ENCODE peak calls at places on chromosomes 16 and 17, in seven cellular contexts. B is GM13976, E is fibroblast of lung, P is cardiac fibroblast, J is H9, M is mesothelial cell of epicardium, G is natural killer cell. R is an unnamed sample.

GRCh38 chr17:2610640-2611175 is 17.3 kb downstream of the PAFAH1B1 start:
- DNase-seq in B (no peak), E (no peak), P (no peak), J (no peak), M (no peak), G (no peak), R (no peak)

GRCh38 chr16:80913397-80913796 is 93.3 kb downstream of the CMC2 start:
- DNase-seq in B (no peak), E (no peak), P (no peak), J (no peak), M (no peak), G (no peak), R (no peak)

GRCh38 chr17:43171761-43172487 is 910 bp downstream of the NBR1 start:
- DNase-seq in B (no peak), E (peak), P (peak), J (no peak), M (no peak), G (no peak), R (no peak)

GRCh38 chr17:18246880-18247612 is 11.5 kb downstream of the FLII start:
- DNase-seq in B (peak), E (peak), P (peak), J (peak), M (peak), G (no peak), R (no peak)

GRCh38 chr16:69917739-69918138 is 33.4 kb upstream of the CLEC18A start:
- DNase-seq in B (no peak), E (peak), P (peak), J (peak), M (no peak), G (no peak), R (peak)

GRCh38 chr16:17470871-17471744 is at the start of gene XYLT1:
- DNase-seq in B (peak), E (peak), P (peak), J (peak), M (peak), G (peak), R (peak)

GRCh38 chr17:66713533-66714042 is 121.3 kb upstream of the CACNG5 start:
- DNase-seq in B (peak), E (no peak), P (no peak), J (no peak), M (no peak), G (peak), R (no peak)

GRCh38 chr16:11066231-11066870 is 122.0 kb downstream of the CLEC16A start:
- DNase-seq in B (no peak), E (no peak), P (no peak), J (no peak), M (no peak), G (no peak), R (no peak)

GRCh38 chr16:11497329-11497805 is 89.4 kb downstream of the LITAF start:
- DNase-seq in B (no peak), E (peak), P (peak), J (peak), M (no peak), G (no peak), R (no peak)

GRCh38 chr16:53817812-53818211 is 113.9 kb downstream of the FTO start:
- DNase-seq in B (no peak), E (peak), P (peak), J (no peak), M (no peak), G (no peak), R (no peak)

GRCh38 chr17:251531-251930 is 70.1 kb upstream of the DOC2B start:
- DNase-seq in B (no peak), E (no peak), P (no peak), J (no peak), M (no peak), G (peak), R (no peak)

GRCh38 chr16:77450790-77451487 is 16.1 kb upstream of the ADAMTS18 start:
- DNase-seq in B (no peak), E (no peak), P (no peak), J (no peak), M (peak), G (no peak), R (no peak)

GRCh38 chr16:49854227-49855203 is 1.4 kb downstream of the ZNF423 start:
- DNase-seq in B (no peak), E (peak), P (peak), J (no peak), M (no peak), G (no peak), R (peak)

GRCh38 chr16:11152677-11153321 is 103.2 kb downstream of the SOCS1 start:
- DNase-seq in B (no peak), E (no peak), P (no peak), J (no peak), M (no peak), G (no peak), R (no peak)

GRCh38 chr16:29007865-29008593 is 23.2 kb downstream of the LAT start:
- DNase-seq in B (no peak), E (peak), P (peak), J (no peak), M (no peak), G (no peak), R (no peak)

GRCh38 chr17:1649844-1650409 is at the start of gene RILP:
- DNase-seq in B (peak), E (peak), P (peak), J (peak), M (no peak), G (no peak), R (no peak)

GRCh38 chr16:1647904-1648303 is 30.2 kb upstream of the JPT2 start:
- DNase-seq in B (no peak), E (no peak), P (no peak), J (no peak), M (no peak), G (no peak), R (no peak)

GRCh38 chr16:89863741-89864391 is 9.5 kb upstream of the TCF25 start:
- DNase-seq in B (peak), E (peak), P (peak), J (no peak), M (no peak), G (no peak), R (no peak)

GRCh38 chr17:81230043-81230820 is 7.5 kb upstream of the CEP131 start:
- DNase-seq in B (no peak), E (no peak), P (no peak), J (no peak), M (no peak), G (no peak), R (no peak)

GRCh38 chr16:30090607-30091332 is 954 bp downstream of the TBX6 start:
- DNase-seq in B (no peak), E (no peak), P (no peak), J (no peak), M (no peak), G (no peak), R (no peak)

GRCh38 chr16:3029499-3030127 is 5.8 kb downstream of the THOC6 start:
- DNase-seq in B (peak), E (peak), P (peak), J (peak), M (no peak), G (no peak), R (no peak)

GRCh38 chr17:73611630-73612029 is 32.6 kb downstream of the SDK2 start:
- DNase-seq in B (no peak), E (no peak), P (no peak), J (no peak), M (no peak), G (no peak), R (no peak)

GRCh38 chr17:37478187-37478586 is 11.5 kb upstream of the DUSP14 start:
- DNase-seq in B (no peak), E (no peak), P (peak), J (no peak), M (no peak), G (no peak), R (no peak)

GRCh38 chr16:57801098-57801855 is 1.0 kb downstream of the KIFC3 start:
- DNase-seq in B (no peak), E (peak), P (peak), J (no peak), M (no peak), G (no peak), R (no peak)

GRCh38 chr16:90019543-90020259 is 445 bp upstream of the DBNDD1 start:
- DNase-seq in B (peak), E (peak), P (peak), J (peak), M (peak), G (no peak), R (peak)

GRCh38 chr17:74369221-74369620 is 1.9 kb downstream of the GPR142 start:
- DNase-seq in B (peak), E (no peak), P (no peak), J (peak), M (no peak), G (no peak), R (no peak)

GRCh38 chr17:54745239-54745638 is 155.4 kb upstream of the TOM1L1 start:
- DNase-seq in B (no peak), E (no peak), P (no peak), J (no peak), M (no peak), G (no peak), R (no peak)

GRCh38 chr16:71216714-71217113 is 13.8 kb downstream of the HYDIN start:
- DNase-seq in B (no peak), E (no peak), P (no peak), J (peak), M (no peak), G (no peak), R (no peak)

GRCh38 chr16:71214771-71215381 is 15.6 kb downstream of the HYDIN start:
- DNase-seq in B (no peak), E (no peak), P (peak), J (no peak), M (no peak), G (no peak), R (no peak)
- TF ChIP-seq CTCF in B (no peak), E (no peak), P (no peak), J (peak), M (no peak), G (peak), R (no peak)

GRCh38 chr16:46900464-46901235 is 16.5 kb downstream of the GPT2 start:
- DNase-seq in B (no peak), E (no peak), P (no peak), J (no peak), M (no peak), G (no peak), R (no peak)
- TF ChIP-seq CTCF in B (no peak), E (no peak), P (no peak), J (no peak), M (no peak), G (no peak), R (no peak)

DNA sequence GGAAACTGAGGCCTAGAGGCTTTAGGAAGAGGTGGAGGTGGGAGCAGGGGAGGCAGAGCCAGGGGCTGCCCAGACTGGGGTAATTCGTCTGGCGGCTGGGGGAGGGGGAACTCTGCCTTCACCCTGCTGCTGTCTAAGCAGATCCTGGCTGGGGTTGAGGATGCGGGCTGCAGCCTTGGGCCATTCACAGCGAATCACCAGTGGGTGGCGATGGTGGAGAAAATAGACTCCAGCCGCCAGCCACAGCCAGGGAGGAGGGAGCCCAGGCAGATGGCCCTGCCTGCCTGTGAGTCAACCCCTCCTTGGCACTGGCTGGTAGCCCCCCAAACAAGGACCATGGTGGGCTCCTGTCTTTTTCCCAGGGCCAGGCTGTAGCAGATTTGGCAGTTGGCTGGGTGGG is 41.7 kb upstream of the CDH5 start:
- DNase-seq in B (no peak), E (peak), P (peak), J (peak), M (no peak), G (no peak), R (no peak)
- TF ChIP-seq CTCF in B (no peak), E (peak), P (no peak), J (peak), M (no peak), G (no peak), R (peak)

GRCh38 chr16:66605177-66605999 is 884 bp downstream of the CMTM3 start:
- DNase-seq in B (peak), E (peak), P (peak), J (peak), M (peak), G (peak), R (peak)
- TF ChIP-seq CTCF in B (no peak), E (no peak), P (no peak), J (no peak), M (no peak), G (no peak), R (no peak)

GRCh38 chr16:87016636-87017035 is 300.6 kb downstream of the C16orf95 start:
- DNase-seq in B (no peak), E (no peak), P (no peak), J (no peak), M (no peak), G (no peak), R (no peak)

GRCh38 chr16:87012954-87013938 is 303.9 kb downstream of the C16orf95 start:
- DNase-seq in B (no peak), E (no peak), P (no peak), J (no peak), M (no peak), G (no peak), R (no peak)

GRCh38 chr16:87014112-87014511 is 303.1 kb downstream of the C16orf95 start:
- DNase-seq in B (no peak), E (no peak), P (no peak), J (no peak), M (no peak), G (no peak), R (no peak)

GRCh38 chr16:87017388-87018012 is 299.7 kb downstream of the C16orf95 start:
- DNase-seq in B (no peak), E (peak), P (peak), J (peak), M (no peak), G (no peak), R (no peak)

DNA sequence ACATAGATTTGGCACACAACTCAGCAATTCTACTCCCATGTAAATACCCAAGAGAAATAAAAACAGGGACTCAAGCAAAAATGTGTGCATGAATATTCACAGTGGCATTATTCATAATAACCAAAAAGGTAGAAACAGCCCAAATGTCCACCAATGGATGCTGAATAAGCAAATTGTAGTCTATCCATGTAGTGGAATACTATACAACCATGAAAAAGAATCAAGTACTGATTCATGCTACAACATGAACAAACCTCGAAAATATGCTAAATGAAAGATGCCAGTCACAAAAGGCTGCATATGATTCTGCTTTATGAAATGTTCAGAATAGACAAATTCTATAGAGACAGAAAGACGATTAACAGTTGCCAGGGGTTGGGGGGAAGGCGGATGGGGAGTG is 301.1 kb downstream of the C16orf95 start:
- DNase-seq in B (no peak), E (no peak), P (no peak), J (no peak), M (no peak), G (no peak), R (no peak)
- TF ChIP-seq CTCF in B (no peak), E (no peak), P (no peak), J (no peak), M (no peak), G (no peak), R (no peak)

GRCh38 chr16:54974391-54974790 is 43.7 kb downstream of the IRX5 start:
- DNase-seq in B (no peak), E (no peak), P (no peak), J (no peak), M (no peak), G (no peak), R (no peak)

GRCh38 chr16:54968769-54969168 is 38.1 kb downstream of the IRX5 start:
- DNase-seq in B (no peak), E (no peak), P (no peak), J (no peak), M (no peak), G (no peak), R (no peak)

GRCh38 chr16:54964239-54964638 is 33.6 kb downstream of the IRX5 start:
- DNase-seq in B (no peak), E (no peak), P (no peak), J (no peak), M (no peak), G (no peak), R (no peak)

GRCh38 chr16:54965464-54965863 is 34.8 kb downstream of the IRX5 start:
- DNase-seq in B (no peak), E (no peak), P (no peak), J (no peak), M (no peak), G (no peak), R (no peak)

DNA sequence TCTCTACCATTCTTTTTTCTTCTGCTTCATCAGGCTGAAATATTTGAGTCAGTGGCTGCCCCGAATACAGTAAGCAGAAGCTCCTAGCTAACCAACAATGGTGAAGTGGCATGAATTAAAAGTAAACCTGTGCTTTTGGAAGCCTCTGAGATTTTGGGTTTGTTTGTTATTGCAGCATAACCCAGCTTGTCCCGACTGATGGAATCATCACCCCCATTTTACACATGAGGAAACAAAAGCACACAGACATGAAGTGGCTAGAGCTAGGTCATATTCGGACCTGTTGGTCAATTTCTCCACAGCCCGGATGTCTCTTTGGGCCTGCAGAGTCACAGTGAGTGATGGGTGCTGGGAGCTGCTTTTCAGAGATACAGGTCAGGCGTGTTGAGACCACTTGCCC is 39.4 kb downstream of the IRX5 start:
- DNase-seq in B (no peak), E (no peak), P (no peak), J (no peak), M (no peak), G (no peak), R (no peak)
- TF ChIP-seq CTCF in B (no peak), E (no peak), P (no peak), J (no peak), M (no peak), G (no peak), R (no peak)

GRCh38 chr17:76867578-76868175 is 527 bp upstream of the MGAT5B start:
- DNase-seq in B (no peak), E (peak), P (peak), J (peak), M (no peak), G (no peak), R (no peak)

GRCh38 chr17:76869209-76869877 is 1.1 kb downstream of the MGAT5B start:
- DNase-seq in B (no peak), E (no peak), P (no peak), J (peak), M (no peak), G (no peak), R (no peak)

GRCh38 chr17:76866774-76867577 is 1.2 kb upstream of the MGAT5B start:
- DNase-seq in B (no peak), E (peak), P (peak), J (no peak), M (no peak), G (no peak), R (no peak)

GRCh38 chr17:76868669-76869208 is 535 bp downstream of the MGAT5B start:
- DNase-seq in B (no peak), E (peak), P (no peak), J (no peak), M (no peak), G (no peak), R (peak)

GRCh38 chr17:76868176-76868668 is at the start of gene MGAT5B:
- DNase-seq in B (peak), E (peak), P (peak), J (peak), M (peak), G (peak), R (peak)
- TF ChIP-seq CTCF in B (peak), E (no peak), P (peak), J (peak), M (peak), G (peak), R (peak)

DNA sequence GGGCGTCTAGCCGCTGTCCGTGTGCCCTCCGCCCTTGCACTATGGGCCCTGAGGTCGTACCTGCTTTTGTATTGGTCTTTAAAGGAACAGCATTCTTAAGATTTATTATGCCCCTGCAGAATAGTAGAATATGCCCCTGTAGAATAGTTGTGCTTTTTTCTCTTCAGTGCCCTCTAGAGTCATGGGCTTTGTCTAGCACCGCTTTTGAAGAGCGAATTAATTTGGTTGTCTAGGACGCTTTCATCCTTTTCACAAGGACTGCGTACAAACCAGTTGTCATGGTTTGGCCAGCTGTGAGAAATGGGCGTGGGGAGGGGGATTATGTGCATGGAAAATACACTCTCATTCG is 615 bp downstream of the CEP95 start:
- DNase-seq in B (peak), E (peak), P (peak), J (peak), M (no peak), G (no peak), R (no peak)
- TF ChIP-seq CTCF in B (peak), E (peak), P (peak), J (peak), M (no peak), G (peak), R (peak)

R was measured in progenitor cell of endocrine pancreas.